ENCODE peak calls at places on chromosomes 11 and 22, in four cellular contexts. F is AG10803; S is naive thymus-derived CD8-positive, alpha-beta T cell; I is RWPE1. M is an unnamed sample.

GRCh38 chr11:133956650-133957633 is at the start of gene IGSF9B:
- DNase-seq in S (peak; percentile 90), F (peak; percentile 58), I (peak; percentile 98), M (peak; percentile 98)

GRCh38 chr11:86699036-86699791 is 26.8 kb upstream of the ME3 start:
- DNase-seq in I (no peak), F (peak; percentile 54), S (no peak), M (no peak)

GRCh38 chr11:2142300-2142759 is 3.1 kb upstream of the IGF2 start:
- DNase-seq in F (peak; percentile 25), S (no peak), I (peak; percentile 56), M (peak; percentile 65)

GRCh38 chr11:78733031-78733430 is 158.4 kb upstream of the NARS2 start:
- DNase-seq in I (no peak), F (peak; percentile 40), S (no peak), M (no peak)

GRCh38 chr11:122175316-122175715 is 59.3 kb upstream of the BLID start:
- DNase-seq in I (no peak), S (no peak), F (no peak), M (no peak)

GRCh38 chr22:45597460-45598192 is 74.0 kb upstream of the ATXN10 start:
- DNase-seq in S (no peak), F (no peak), I (no peak), M (no peak)

GRCh38 chr11:7251836-7252682 is at the start of gene SYT9:
- DNase-seq in S (no peak), F (peak; percentile 6), I (peak; percentile 22), M (peak; percentile 62)

GRCh38 chr11:67302571-67303131 is 679 bp upstream of the SSH3 start:
- DNase-seq in F (peak; percentile 27), S (no peak), I (no peak), M (peak; percentile 28)

GRCh38 chr22:39244496-39245129 is at the start of gene PDGFB:
- DNase-seq in I (no peak), F (no peak), S (no peak), M (peak; percentile 52)

GRCh38 chr22:31683181-31684105 is 21.4 kb upstream of the PISD start:
- DNase-seq in F (peak; percentile 15), I (peak; percentile 78), S (no peak), M (no peak)

GRCh38 chr11:890794-891600 is 19.6 kb downstream of the CHID1 start:
- DNase-seq in S (no peak), I (no peak), F (no peak), M (no peak)

GRCh38 chr11:3215346-3216026 is 3.1 kb downstream of the MRGPRG start:
- DNase-seq in S (no peak), I (no peak), F (no peak), M (no peak)